ENCODE peak calls at places on chromosomes 11 and 22, in eight cellular contexts. A is right lobe of liver, T is heart left ventricle, V is H1, R is HCT116, Y is Peyer's patch, H is tibial nerve, X is esophagus squamous epithelium. K is an unnamed sample.

GRCh38 chr11:120335596-120335927 is 651 bp upstream of the ARHGEF12 start:
- DNase-seq in V (no peak), R (no peak), H (no peak), A (no peak), T (no peak), X (no peak), Y (no peak), K (peak)

GRCh38 chr11:33692013-33692504 is 8.6 kb downstream of the C11orf91 start:
- DNase-seq in T (no peak), Y (no peak), V (no peak), R (peak), X (no peak), H (peak), A (no peak), K (peak)

GRCh38 chr22:27133951-27134664 is 476.7 kb downstream of the MIAT start:
- DNase-seq in H (no peak), T (no peak), R (no peak), X (no peak), V (no peak), A (no peak), Y (no peak), K (no peak)

GRCh38 chr11:16969010-16970004 is 44.9 kb downstream of the PLEKHA7 start:
- DNase-seq in R (no peak), X (no peak), H (no peak), V (no peak), T (no peak), Y (no peak), A (no peak), K (no peak)

GRCh38 chr11:118224512-118225180 is at the start of gene JAML:
- DNase-seq in H (no peak), R (no peak), A (no peak), T (no peak), V (no peak), X (no peak), Y (no peak), K (no peak)

GRCh38 chr22:41078975-41079374 is 13.4 kb upstream of the EP300 start:
- DNase-seq in T (no peak), R (no peak), H (no peak), X (no peak), Y (no peak), A (no peak), V (no peak), K (no peak)

GRCh38 chr11:20795005-20795404 is 125.6 kb downstream of the NELL1 start:
- DNase-seq in Y (no peak), H (no peak), V (no peak), X (no peak), A (no peak), T (no peak), R (no peak), K (no peak)

GRCh38 chr11:118263694-118264567 is at the start of gene MPZL2:
- DNase-seq in H (no peak), R (peak), A (peak), T (no peak), X (no peak), Y (peak), V (peak), K (peak)

GRCh38 chr11:84714316-84714780 is 912.8 kb downstream of the DLG2 start:
- DNase-seq in T (peak), H (no peak), Y (no peak), V (peak), R (peak), A (peak), X (no peak), K (peak)

GRCh38 chr11:119169272-119169719 is 771 bp downstream of the NLRX1 start:
- DNase-seq in T (peak), Y (no peak), X (no peak), R (peak), V (peak), A (no peak), H (no peak), K (peak)

GRCh38 chr11:2860636-2861035 is 24.9 kb downstream of the CDKN1C start:
- DNase-seq in R (no peak), V (no peak), X (no peak), A (no peak), Y (peak), H (no peak), T (no peak), K (no peak)

GRCh38 chr11:72642815-72643511 is 31.3 kb downstream of the PDE2A start:
- DNase-seq in A (peak), V (peak), R (peak), Y (peak), X (no peak), T (peak), H (no peak), K (peak)

GRCh38 chr11:125519865-125520834 is 24.1 kb upstream of the FEZ1 start:
- DNase-seq in R (no peak), X (no peak), H (no peak), V (no peak), T (no peak), Y (no peak), A (no peak), K (no peak)

GRCh38 chr22:49967333-49968241 is 7.0 kb downstream of the PIM3 start:
- DNase-seq in X (no peak), H (peak), V (peak), T (peak), Y (peak), R (no peak), A (peak), K (peak)

GRCh38 chr22:30251661-30252226 is 5.2 kb upstream of the LIF start:
- DNase-seq in R (no peak), X (no peak), V (no peak), H (no peak), A (no peak), Y (no peak), T (no peak), K (no peak)
- TF ChIP-seq POLR2A in R (no peak), X (no peak), V (no peak), H (no peak), A (no peak), Y (no peak), T (no peak), K (no peak)

DNA sequence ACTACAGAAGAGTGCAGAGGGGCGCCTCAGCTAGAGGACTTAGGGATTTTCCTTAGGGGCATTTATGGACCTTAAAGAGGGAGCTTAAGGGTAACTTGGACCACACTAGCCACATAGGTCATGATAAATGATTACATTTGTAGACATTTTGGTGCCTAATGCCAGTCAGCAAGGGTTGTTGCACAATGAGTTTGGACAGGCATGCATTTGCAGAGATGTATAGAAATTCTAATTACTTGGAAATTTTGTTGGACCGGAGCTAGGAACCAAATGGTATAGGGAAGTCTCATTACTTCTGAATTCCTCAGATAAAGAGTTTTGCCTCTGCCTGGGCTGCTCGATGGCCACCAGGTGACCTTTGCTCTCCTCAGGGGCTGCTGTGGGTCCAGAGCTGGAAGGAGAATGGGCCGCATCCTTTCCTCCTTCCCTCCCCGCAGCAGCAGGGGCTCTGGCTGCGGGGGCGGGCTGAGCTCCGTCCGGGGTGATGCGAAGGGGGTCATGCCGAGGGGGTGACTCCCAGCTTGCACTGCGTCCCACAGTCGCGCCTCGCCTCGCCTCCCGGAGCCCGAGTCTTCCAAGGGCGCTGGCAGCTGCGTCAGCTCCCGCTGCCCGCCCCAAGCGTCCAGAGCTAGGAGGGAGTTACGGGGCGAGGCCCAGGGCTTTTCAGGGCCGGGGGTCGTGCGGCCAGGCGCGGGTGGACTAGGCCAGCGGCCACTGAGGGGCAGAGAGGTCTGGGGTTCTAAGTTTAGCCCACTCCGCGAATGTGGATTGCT is 20.2 kb upstream of the MALAT1 start:
- DNase-seq in A (peak), X (no peak), H (no peak), V (no peak), Y (peak), T (peak), R (no peak), K (peak)
- TF ChIP-seq POLR2A in A (peak), X (no peak), H (peak), V (no peak), Y (no peak), T (peak), R (no peak), K (no peak)

DNA sequence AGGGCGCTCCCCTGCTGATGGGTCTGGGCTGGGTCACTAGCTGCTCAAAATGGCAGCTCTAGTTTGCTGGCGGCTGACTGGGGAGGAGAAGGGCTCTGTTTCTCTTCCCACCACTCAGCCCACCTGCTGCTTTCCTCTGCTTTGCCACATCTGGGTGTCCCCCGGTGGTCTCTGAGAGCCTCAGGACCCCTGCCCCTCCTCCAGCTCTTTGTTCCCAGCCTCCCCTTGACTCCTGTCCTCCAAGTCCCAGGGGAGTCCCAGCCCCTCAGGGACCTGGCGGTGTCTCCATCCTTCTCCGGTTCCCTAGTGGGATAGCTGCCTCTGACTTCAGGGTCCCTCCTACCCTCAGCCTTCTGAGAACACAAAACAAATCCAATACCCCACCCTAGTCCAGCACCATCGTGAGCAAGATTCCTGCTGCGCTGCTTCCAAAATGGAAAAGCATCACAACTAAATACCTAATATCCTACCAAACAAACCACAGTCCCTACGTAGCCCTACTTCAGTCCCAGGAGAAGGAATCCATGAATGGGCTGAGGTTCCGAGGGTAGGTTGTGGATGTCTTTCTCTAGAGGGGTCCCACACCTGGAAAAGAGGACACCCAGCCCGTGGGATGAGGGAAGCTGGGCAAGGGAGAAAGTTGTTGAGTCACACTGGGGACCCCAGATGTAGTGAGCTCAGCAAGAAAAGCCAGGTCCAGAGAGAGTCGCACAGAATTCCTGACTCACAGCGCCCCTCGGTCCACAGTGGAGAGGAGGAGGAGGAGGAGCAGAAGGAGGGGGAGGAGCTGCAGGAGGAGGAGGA is 45.0 kb upstream of the NNMT start:
- DNase-seq in X (no peak), H (peak), R (no peak), Y (no peak), A (no peak), V (no peak), T (no peak), K (no peak)
- TF ChIP-seq POLR2A in X (no peak), H (peak), R (no peak), Y (no peak), A (no peak), V (no peak), T (no peak), K (no peak)

GRCh38 chr11:65132238-65132987 is 1.9 kb downstream of the SYVN1 start:
- DNase-seq in V (no peak), T (no peak), H (no peak), R (no peak), Y (no peak), A (no peak), X (no peak), K (no peak)

GRCh38 chr11:65133724-65134123 is 595 bp downstream of the SYVN1 start:
- DNase-seq in Y (peak), X (no peak), V (no peak), A (peak), R (no peak), H (no peak), T (no peak), K (peak)

GRCh38 chr11:65131895-65132237 is 2.5 kb downstream of the SYVN1 start:
- DNase-seq in T (no peak), V (no peak), R (no peak), A (no peak), H (no peak), X (no peak), Y (no peak), K (no peak)

GRCh38 chr11:65134240-65134951 is at the start of gene SYVN1:
- DNase-seq in H (peak), X (peak), R (peak), A (peak), Y (peak), V (peak), T (peak), K (peak)

DNA sequence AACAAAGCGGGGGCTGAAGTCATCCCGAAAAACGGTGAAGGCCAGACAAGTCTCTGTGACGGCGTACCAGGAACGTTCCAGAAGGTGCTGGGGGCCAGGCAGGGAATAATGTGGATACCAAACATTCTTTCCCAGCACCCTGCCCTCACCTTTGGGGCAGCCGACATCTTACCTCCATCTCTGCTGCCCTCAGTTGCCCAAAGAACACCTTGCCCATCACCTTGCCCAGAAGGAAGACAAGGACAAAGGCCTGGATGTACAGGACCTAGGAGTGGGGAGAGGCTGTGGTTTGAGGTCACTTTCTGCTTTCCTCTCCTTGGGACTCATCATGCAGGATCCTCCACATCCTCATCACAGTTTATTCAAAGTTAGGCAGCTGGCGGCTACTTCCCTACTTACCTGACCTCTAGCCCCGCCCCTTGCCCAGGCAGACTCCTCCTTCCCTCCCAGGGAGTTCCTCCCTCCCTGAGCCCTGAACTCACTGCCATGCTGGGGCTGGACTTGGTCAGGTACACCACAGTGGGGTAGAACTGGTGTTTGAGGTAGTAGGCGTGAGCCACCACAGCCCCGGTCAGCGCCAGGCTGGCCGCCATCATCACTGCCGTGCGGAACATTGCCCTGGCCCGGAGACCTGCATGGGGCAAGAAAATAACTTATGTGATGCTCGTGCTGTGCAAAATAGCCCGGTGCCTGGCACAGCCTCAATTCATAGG is 1.2 kb downstream of the SYVN1 start:
- DNase-seq in X (no peak), H (no peak), A (peak), T (no peak), Y (peak), V (peak), R (peak), K (peak)
- TF ChIP-seq POLR2A in X (no peak), H (no peak), A (peak), T (no peak), Y (peak), V (no peak), R (no peak), K (peak)

GRCh38 chr11:66365711-66366619 is 5.6 kb downstream of the SLC29A2 start:
- DNase-seq in Y (no peak), T (peak), H (no peak), X (no peak), A (no peak), V (no peak), R (no peak), K (no peak)

GRCh38 chr11:66365166-66365565 is 6.4 kb downstream of the SLC29A2 start:
- DNase-seq in H (no peak), X (no peak), V (no peak), R (no peak), T (peak), Y (no peak), A (peak), K (no peak)

GRCh38 chr11:66363187-66363601 is 8.4 kb downstream of the SLC29A2 start:
- DNase-seq in A (no peak), T (peak), Y (no peak), X (no peak), V (no peak), H (no peak), R (no peak), K (no peak)

GRCh38 chr11:66362481-66363147 is 8.9 kb downstream of the SLC29A2 start:
- DNase-seq in T (peak), A (peak), V (no peak), H (no peak), R (no peak), X (no peak), Y (no peak), K (no peak)

DNA sequence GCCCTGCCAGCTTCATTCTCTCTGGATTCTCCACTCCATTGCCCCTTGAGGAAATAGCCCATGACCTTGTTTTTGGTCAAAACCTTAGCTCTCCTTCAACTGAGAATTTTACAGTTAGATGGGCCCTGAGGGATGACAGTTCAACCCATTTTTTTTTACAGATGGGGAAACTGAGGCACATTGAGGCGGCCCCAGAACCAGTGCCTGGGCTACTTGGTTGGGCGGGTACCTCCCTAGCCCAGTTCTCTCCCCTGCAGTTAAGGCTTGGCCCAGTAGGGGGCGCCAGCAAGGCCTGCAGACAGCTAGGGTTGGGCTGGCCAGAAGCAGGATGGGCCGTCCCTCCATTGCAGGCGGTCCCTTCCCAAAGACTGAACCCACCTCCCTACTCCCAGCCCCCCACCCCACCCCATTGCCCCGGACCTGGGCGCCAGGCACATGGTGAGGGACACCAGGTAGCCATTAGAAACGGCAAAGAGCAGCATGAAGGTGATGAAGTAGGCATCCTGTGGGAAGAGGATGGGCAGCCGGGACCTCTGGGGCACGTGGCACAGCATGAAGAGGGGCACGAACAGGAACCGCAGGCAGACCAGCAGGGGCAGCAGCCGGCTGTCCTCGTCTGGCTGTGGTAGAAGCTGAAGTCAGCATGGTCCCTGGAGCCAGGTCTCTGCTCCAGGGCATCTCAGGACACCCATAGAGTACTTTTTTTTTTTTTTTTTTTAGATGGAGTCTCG is 7.6 kb downstream of the SLC29A2 start:
- DNase-seq in Y (peak), T (peak), H (no peak), V (peak), X (no peak), A (peak), R (no peak), K (no peak)
- TF ChIP-seq POLR2A in Y (no peak), T (no peak), H (no peak), V (no peak), X (no peak), A (no peak), R (no peak), K (no peak)

GRCh38 chr11:68150029-68150428 is 28.8 kb upstream of the CHKA start:
- DNase-seq in Y (no peak), H (no peak), V (no peak), A (no peak), X (no peak), R (no peak), T (no peak), K (peak)
- TF ChIP-seq POLR2A in Y (no peak), H (no peak), V (no peak), A (no peak), X (no peak), R (no peak), T (no peak), K (no peak)

DNA sequence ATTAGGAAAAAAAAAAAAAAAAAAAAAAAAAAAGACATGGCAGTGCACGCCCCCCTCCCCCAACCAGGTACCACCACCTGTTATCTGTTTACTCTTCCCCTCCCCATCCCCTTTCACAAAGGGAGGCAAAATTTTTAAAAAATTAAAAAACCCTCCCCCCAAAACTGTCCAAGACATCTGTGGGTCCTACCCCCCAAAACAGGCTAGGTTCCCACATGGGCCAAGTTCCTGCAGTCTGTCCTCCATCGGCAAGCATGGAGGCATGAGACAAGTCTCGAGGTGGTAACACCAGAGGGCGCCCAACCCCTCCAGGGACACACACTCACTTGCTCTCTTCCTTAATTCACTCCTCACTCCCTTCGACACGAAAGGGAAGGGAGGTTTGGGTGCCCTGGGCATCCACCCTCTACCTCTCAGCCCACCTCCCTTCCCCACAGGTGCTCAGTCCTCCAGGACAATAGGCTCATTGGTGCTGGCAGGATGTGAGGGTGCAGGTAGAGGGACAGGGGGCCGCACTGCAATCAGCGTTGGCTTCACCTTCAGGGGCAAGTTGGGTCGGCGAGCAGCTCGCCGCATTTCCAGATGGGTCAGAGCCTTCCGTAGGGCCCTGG is 2.2 kb upstream of the TUT1 start:
- DNase-seq in V (peak), X (no peak), R (no peak), A (peak), T (peak), Y (peak), H (peak), K (peak)
- TF ChIP-seq POLR2A in V (no peak), X (no peak), R (no peak), A (no peak), T (no peak), Y (no peak), H (no peak), K (no peak)

GRCh38 chr22:46069518-46070214 is 80.7 kb upstream of the PPARA start:
- DNase-seq in V (no peak), R (peak), X (no peak), T (peak), H (peak), Y (no peak), A (peak), K (peak)
- TF ChIP-seq POLR2A in V (no peak), R (peak), X (peak), T (peak), H (peak), Y (peak), A (peak), K (peak)

GRCh38 chr11:65355776-65356393 is 1.3 kb downstream of the TIGD3 start:
- DNase-seq in V (peak), Y (peak), R (no peak), X (no peak), H (no peak), A (no peak), T (peak), K (peak)

GRCh38 chr11:65354265-65355012 is at the start of gene TIGD3:
- DNase-seq in Y (peak), R (peak), T (peak), A (peak), H (peak), V (peak), X (peak), K (peak)

GRCh38 chr11:65353900-65354264 is 669 bp upstream of the TIGD3 start:
- DNase-seq in R (no peak), H (no peak), X (no peak), T (no peak), A (no peak), V (no peak), Y (no peak), K (no peak)

GRCh38 chr11:65356394-65356972 is 1.9 kb downstream of the TIGD3 start:
- DNase-seq in X (no peak), H (no peak), R (no peak), Y (no peak), V (no peak), A (no peak), T (peak), K (no peak)

GRCh38 chr11:65355013-65355775 is 643 bp downstream of the TIGD3 start:
- DNase-seq in A (peak), X (no peak), R (no peak), T (peak), V (peak), H (no peak), Y (peak), K (peak)
- TF ChIP-seq POLR2A in A (no peak), X (no peak), R (no peak), T (no peak), V (no peak), H (no peak), Y (no peak), K (no peak)